ENCODE peak calls at places on chromosomes 16 and 17, in nine cellular contexts. I is glomerular endothelial cell; D is fibroblast of villous mesenchyme; Y is HS-27A; P is stromal cell of bone marrow; E is AG04450; J is CD4-positive, alpha-beta T cell; X is left kidney; W is naive thymus-derived CD8-positive, alpha-beta T cell. C is an unnamed sample.

GRCh38 chr16:78744796-78745464 is 645.5 kb downstream of the WWOX start:
- DNase-seq in P (peak; percentile 3), I (no peak), X (peak; percentile 80), W (no peak), Y (no peak), D (peak; percentile 48), E (no peak), J (no peak), C (no peak)

GRCh38 chr16:26005336-26005735 is 313.6 kb downstream of the HS3ST4 start:
- DNase-seq in Y (no peak), J (no peak), P (no peak), W (no peak), I (no peak), D (no peak), X (no peak), E (no peak), C (no peak)

GRCh38 chr17:2309338-2310143 is 5.8 kb downstream of the SRR start:
- DNase-seq in D (peak; percentile 87), P (no peak), Y (no peak), J (no peak), X (peak; percentile 48), E (peak; percentile 10), I (no peak), W (no peak), C (peak; percentile 25)

GRCh38 chr16:16042076-16042475 is 92.7 kb downstream of the ABCC1 start:
- DNase-seq in E (peak; percentile 74), J (no peak), Y (peak; percentile 83), P (no peak), I (no peak), D (peak; percentile 97), X (no peak), W (no peak), C (no peak)

GRCh38 chr17:68195667-68196393 is 52.0 kb upstream of the AMZ2 start:
- DNase-seq in W (no peak), E (no peak), X (peak; percentile 61), D (no peak), Y (no peak), I (no peak), P (no peak), J (no peak), C (no peak)

GRCh38 chr17:62757518-62757951 is 50.6 kb downstream of the MARCHF10 start:
- DNase-seq in X (peak; percentile 77), D (no peak), P (no peak), W (no peak), E (no peak), Y (no peak), J (no peak), I (no peak), C (no peak)

GRCh38 chr16:71327720-71328119 is 30.8 kb upstream of the CALB2 start:
- DNase-seq in W (no peak), D (no peak), I (no peak), X (no peak), P (no peak), J (no peak), Y (no peak), E (no peak), C (no peak)

GRCh38 chr16:87924041-87924851 is 12.1 kb downstream of the CA5A start:
- DNase-seq in I (no peak), W (no peak), P (no peak), J (no peak), Y (no peak), X (peak; percentile 80), D (no peak), E (no peak), C (no peak)

GRCh38 chr17:76527430-76528111 is 9.9 kb downstream of the CYGB start:
- DNase-seq in E (no peak), X (peak; percentile 86), Y (no peak), J (peak; percentile 48), P (peak; percentile 76), W (peak; percentile 58), D (peak; percentile 96), I (no peak), C (no peak)

GRCh38 chr17:76710863-76711611 is at the start of gene MXRA7:
- DNase-seq in I (no peak), D (peak; percentile 91), J (peak; percentile 44), W (peak; percentile 48), Y (no peak), P (no peak), E (no peak), X (peak; percentile 87), C (no peak)

GRCh38 chr17:30278032-30278431 is 13.7 kb downstream of the BLMH start:
- DNase-seq in Y (no peak), D (peak; percentile 46), P (no peak), W (no peak), J (no peak), I (no peak), E (no peak), X (peak; percentile 77), C (peak; percentile 67)

GRCh38 chr17:76151896-76152454 is 10.9 kb upstream of the FOXJ1 start:
- DNase-seq in W (no peak), Y (no peak), D (no peak), P (no peak), J (peak; percentile 46), E (no peak), X (no peak), I (no peak), C (no peak)

GRCh38 chr17:77709594-77709993 is 248.9 kb upstream of the TNRC6C start:
- DNase-seq in E (no peak), P (no peak), W (no peak), Y (no peak), J (no peak), X (no peak), I (no peak), D (no peak), C (no peak)

GRCh38 chr17:50603340-50603739 is 31.3 kb upstream of the ABCC3 start:
- DNase-seq in W (no peak), D (no peak), I (no peak), Y (no peak), E (no peak), X (peak; percentile 64), P (no peak), J (no peak), C (no peak)

GRCh38 chr16:74625500-74626350 is 18.8 kb upstream of the GLG1 start:
- DNase-seq in X (no peak), Y (no peak), E (no peak), P (no peak), J (no peak), W (no peak), D (no peak), I (no peak), C (no peak)

GRCh38 chr17:81120149-81120484 is 45.2 kb upstream of the PVALEF start:
- DNase-seq in I (no peak), P (no peak), Y (no peak), J (no peak), E (no peak), W (no peak), X (no peak), D (no peak), C (no peak)

GRCh38 chr17:81271226-81271625 is 23.9 kb downstream of the SLC38A10 start:
- DNase-seq in D (no peak), I (no peak), P (no peak), X (no peak), J (no peak), E (no peak), W (no peak), Y (no peak), C (no peak)

GRCh38 chr17:79391808-79392233 is 219.0 kb downstream of the RBFOX3 start:
- DNase-seq in P (peak; percentile 22), E (peak; percentile 26), J (peak; percentile 54), I (no peak), D (peak; percentile 57), X (peak; percentile 89), Y (peak; percentile 2), W (peak; percentile 61), C (peak; percentile 74)

GRCh38 chr16:56013962-56014552 is 138.9 kb upstream of the CES5A start:
- DNase-seq in J (peak; percentile 9), P (peak; percentile 0), Y (no peak), E (no peak), X (peak; percentile 95), W (no peak), D (peak; percentile 2), I (no peak), C (peak; percentile 57)

GRCh38 chr16:89446136-89446974 is 44.0 kb downstream of the ANKRD11 start:
- DNase-seq in I (no peak), X (peak; percentile 36), J (no peak), D (no peak), P (no peak), Y (no peak), W (no peak), E (no peak), C (no peak)

GRCh38 chr16:12323007-12323699 is 346.6 kb downstream of the SNX29 start:
- DNase-seq in P (no peak), Y (no peak), D (no peak), E (no peak), J (no peak), I (no peak), X (no peak), W (peak; percentile 19), C (no peak)

GRCh38 chr17:76384222-76384986 is at the start of gene SPHK1:
- DNase-seq in P (peak; percentile 74), Y (no peak), E (no peak), W (peak; percentile 39), I (no peak), D (peak; percentile 81), X (peak; percentile 89), J (peak; percentile 53), C (peak; percentile 83)

GRCh38 chr16:81553814-81554675 is 109.4 kb downstream of the CMIP start:
- DNase-seq in W (no peak), E (no peak), P (no peak), I (no peak), D (no peak), Y (no peak), J (no peak), X (no peak), C (no peak)

GRCh38 chr16:9567674-9568073 is 476.2 kb downstream of the HAPSTR1 start:
- DNase-seq in D (no peak), I (no peak), W (no peak), P (no peak), J (no peak), Y (no peak), X (peak; percentile 7), E (no peak), C (no peak)

GRCh38 chr16:14562691-14563491 is 67.2 kb downstream of the PARN start:
- DNase-seq in I (no peak), J (no peak), D (peak; percentile 68), P (peak; percentile 42), W (no peak), E (no peak), X (no peak), Y (no peak), C (no peak)

GRCh38 chr17:79306688-79307323 is 232.2 kb downstream of the ENGASE start:
- DNase-seq in J (no peak), E (no peak), X (peak; percentile 31), D (no peak), Y (no peak), P (no peak), I (no peak), W (no peak), C (no peak)

GRCh38 chr17:59513934-59514841 is 51.2 kb upstream of the DHX40 start:
- DNase-seq in W (no peak), X (peak; percentile 83), Y (no peak), I (peak; percentile 62), J (no peak), E (peak; percentile 8), D (peak; percentile 82), P (peak; percentile 27), C (peak; percentile 52)

GRCh38 chr16:84036982-84037425 is 5.6 kb downstream of the SLC38A8 start:
- DNase-seq in J (no peak), E (no peak), P (no peak), I (no peak), D (no peak), W (no peak), X (no peak), Y (no peak), C (no peak)

GRCh38 chr17:81151039-81151677 is 14.1 kb upstream of the PVALEF start:
- DNase-seq in I (no peak), P (no peak), W (no peak), E (no peak), D (no peak), J (no peak), X (no peak), Y (no peak), C (no peak)

GRCh38 chr17:7235693-7236665 is 1.7 kb upstream of the DVL2 start:
- DNase-seq in X (no peak), E (no peak), D (no peak), J (no peak), Y (no peak), I (no peak), P (no peak), W (no peak), C (peak; percentile 31)

GRCh38 chr17:58764373-58764772 is 8.7 kb downstream of the PPM1E start:
- DNase-seq in E (no peak), Y (no peak), W (no peak), I (no peak), X (peak; percentile 87), D (no peak), P (no peak), J (no peak), C (no peak)

C was measured in OCI-M1.